ENCODE peak calls at places on chromosomes 13 and 19, in seven cellular contexts. One of them, this sample, is unnamed.

GRCh38 chr13:24506698-24507335 is 5.8 kb downstream of the PARP4 start:
- DNase-seq in choroid plexus epithelial cell: no peak
- DNase-seq in lower lobe of right lung: no peak
- DNase-seq in lung: no peak
- DNase-seq in thoracic aorta: no peak
- DNase-seq in skeletal muscle cell: no peak
- DNase-seq in tibial artery: no peak
- DNase-seq in this sample: no peak

GRCh38 chr13:59259416-59260000 is 904.2 kb downstream of the DIAPH3 start:
- DNase-seq in tibial artery: no peak
- DNase-seq in lung: no peak
- DNase-seq in skeletal muscle cell: no peak
- DNase-seq in thoracic aorta: no peak
- DNase-seq in choroid plexus epithelial cell: no peak
- DNase-seq in lower lobe of right lung: no peak
- DNase-seq in this sample: no peak

GRCh38 chr13:37029617-37030016 is 29.0 kb downstream of the EXOSC8 start:
- DNase-seq in skeletal muscle cell: no peak
- DNase-seq in thoracic aorta: no peak
- DNase-seq in lower lobe of right lung: no peak
- DNase-seq in choroid plexus epithelial cell: peak
- DNase-seq in lung: no peak
- DNase-seq in tibial artery: no peak
- DNase-seq in this sample: no peak

GRCh38 chr13:91868351-91868750 is 469.9 kb downstream of the GPC5 start:
- DNase-seq in choroid plexus epithelial cell: no peak
- DNase-seq in skeletal muscle cell: no peak
- DNase-seq in tibial artery: no peak
- DNase-seq in thoracic aorta: no peak
- DNase-seq in lung: no peak
- DNase-seq in lower lobe of right lung: no peak
- DNase-seq in this sample: no peak

GRCh38 chr13:44465318-44465717 is 91.7 kb downstream of the SERP2 start:
- DNase-seq in lung: no peak
- DNase-seq in thoracic aorta: no peak
- DNase-seq in tibial artery: no peak
- DNase-seq in lower lobe of right lung: no peak
- DNase-seq in skeletal muscle cell: no peak
- DNase-seq in choroid plexus epithelial cell: no peak
- DNase-seq in this sample: no peak

GRCh38 chr13:73187106-73187505 is 128.3 kb downstream of the KLF5 start:
- DNase-seq in lung: no peak
- DNase-seq in lower lobe of right lung: no peak
- DNase-seq in tibial artery: no peak
- DNase-seq in skeletal muscle cell: no peak
- DNase-seq in thoracic aorta: no peak
- DNase-seq in choroid plexus epithelial cell: no peak
- DNase-seq in this sample: no peak

GRCh38 chr13:22103046-22103445 is 432.2 kb downstream of the FGF9 start:
- DNase-seq in skeletal muscle cell: no peak
- DNase-seq in choroid plexus epithelial cell: no peak
- DNase-seq in lung: no peak
- DNase-seq in lower lobe of right lung: no peak
- DNase-seq in thoracic aorta: no peak
- DNase-seq in tibial artery: no peak
- DNase-seq in this sample: no peak

GRCh38 chr13:50353651-50354415 is 338.6 kb downstream of the KCNRG start:
- DNase-seq in lower lobe of right lung: no peak
- DNase-seq in tibial artery: no peak
- DNase-seq in skeletal muscle cell: peak
- DNase-seq in choroid plexus epithelial cell: peak
- DNase-seq in lung: no peak
- DNase-seq in thoracic aorta: no peak
- DNase-seq in this sample: no peak

GRCh38 chr13:20873348-20873747 is 29.2 kb downstream of the XPO4 start:
- DNase-seq in choroid plexus epithelial cell: no peak
- DNase-seq in skeletal muscle cell: no peak
- DNase-seq in lung: no peak
- DNase-seq in thoracic aorta: no peak
- DNase-seq in tibial artery: no peak
- DNase-seq in lower lobe of right lung: no peak
- DNase-seq in this sample: no peak

GRCh38 chr19:3361384-3362216 is 4.8 kb upstream of the NFIC start:
- DNase-seq in tibial artery: peak
- DNase-seq in lower lobe of right lung: no peak
- DNase-seq in lung: no peak
- DNase-seq in skeletal muscle cell: no peak
- DNase-seq in choroid plexus epithelial cell: no peak
- DNase-seq in thoracic aorta: no peak
- DNase-seq in this sample: peak

GRCh38 chr19:18308051-18308947 is 14.6 kb downstream of the LSM4 start:
- DNase-seq in choroid plexus epithelial cell: no peak
- DNase-seq in thoracic aorta: no peak
- DNase-seq in lower lobe of right lung: no peak
- DNase-seq in skeletal muscle cell: no peak
- DNase-seq in tibial artery: peak
- DNase-seq in lung: no peak
- DNase-seq in this sample: no peak

GRCh38 chr19:41861846-41862245 is 1.8 kb downstream of the RPS19 start:
- DNase-seq in lung: no peak
- DNase-seq in thoracic aorta: no peak
- DNase-seq in skeletal muscle cell: no peak
- DNase-seq in choroid plexus epithelial cell: no peak
- DNase-seq in lower lobe of right lung: no peak
- DNase-seq in tibial artery: no peak
- DNase-seq in this sample: no peak

GRCh38 chr19:41862445-41862986 is 2.5 kb downstream of the RPS19 start:
- DNase-seq in lower lobe of right lung: no peak
- DNase-seq in tibial artery: no peak
- DNase-seq in lung: no peak
- DNase-seq in thoracic aorta: no peak
- DNase-seq in skeletal muscle cell: no peak
- DNase-seq in choroid plexus epithelial cell: no peak
- DNase-seq in this sample: no peak

GRCh38 chr19:41863209-41863931 is 3.3 kb downstream of the RPS19 start:
- DNase-seq in thoracic aorta: no peak
- DNase-seq in skeletal muscle cell: no peak
- DNase-seq in tibial artery: no peak
- DNase-seq in lower lobe of right lung: no peak
- DNase-seq in choroid plexus epithelial cell: no peak
- DNase-seq in lung: no peak
- DNase-seq in this sample: no peak

GRCh38 chr19:41866284-41866683 is 6.2 kb downstream of the RPS19 start:
- DNase-seq in choroid plexus epithelial cell: no peak
- DNase-seq in thoracic aorta: no peak
- DNase-seq in lower lobe of right lung: peak
- DNase-seq in lung: no peak
- DNase-seq in tibial artery: no peak
- DNase-seq in skeletal muscle cell: no peak
- DNase-seq in this sample: no peak

DNA sequence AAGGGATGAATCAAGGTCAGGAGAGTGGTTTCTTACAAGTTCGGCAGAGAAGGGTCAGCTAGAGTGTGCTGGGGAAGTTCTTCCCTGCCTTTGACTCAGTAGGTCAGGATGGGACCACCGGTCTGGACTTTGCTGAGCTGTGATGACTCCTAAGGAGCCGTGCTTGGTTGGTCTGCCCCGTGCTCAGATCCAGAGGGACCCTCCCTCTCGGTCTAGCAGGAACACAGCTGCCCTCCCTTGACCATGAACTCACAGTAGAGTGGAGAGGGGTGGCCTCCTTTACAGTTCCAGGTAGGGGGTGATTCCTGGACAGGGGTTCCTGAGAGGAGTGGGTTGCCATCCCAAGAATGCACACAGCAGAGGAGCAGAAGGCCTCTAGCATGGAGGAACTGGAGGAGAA is 4.3 kb downstream of the RPS19 start:
- DNase-seq in skeletal muscle cell: no peak
- DNase-seq in lung: no peak
- DNase-seq in thoracic aorta: no peak
- DNase-seq in choroid plexus epithelial cell: no peak
- DNase-seq in tibial artery: no peak
- DNase-seq in lower lobe of right lung: peak
- DNase-seq in this sample: no peak
- H3K4me3 ChIP-seq in skeletal muscle cell: no peak
- H3K4me3 ChIP-seq in lung: no peak
- H3K4me3 ChIP-seq in thoracic aorta: no peak
- H3K4me3 ChIP-seq in choroid plexus epithelial cell: no peak
- H3K4me3 ChIP-seq in tibial artery: no peak
- H3K4me3 ChIP-seq in lower lobe of right lung: no peak
- H3K4me3 ChIP-seq in this sample: no peak

DNA sequence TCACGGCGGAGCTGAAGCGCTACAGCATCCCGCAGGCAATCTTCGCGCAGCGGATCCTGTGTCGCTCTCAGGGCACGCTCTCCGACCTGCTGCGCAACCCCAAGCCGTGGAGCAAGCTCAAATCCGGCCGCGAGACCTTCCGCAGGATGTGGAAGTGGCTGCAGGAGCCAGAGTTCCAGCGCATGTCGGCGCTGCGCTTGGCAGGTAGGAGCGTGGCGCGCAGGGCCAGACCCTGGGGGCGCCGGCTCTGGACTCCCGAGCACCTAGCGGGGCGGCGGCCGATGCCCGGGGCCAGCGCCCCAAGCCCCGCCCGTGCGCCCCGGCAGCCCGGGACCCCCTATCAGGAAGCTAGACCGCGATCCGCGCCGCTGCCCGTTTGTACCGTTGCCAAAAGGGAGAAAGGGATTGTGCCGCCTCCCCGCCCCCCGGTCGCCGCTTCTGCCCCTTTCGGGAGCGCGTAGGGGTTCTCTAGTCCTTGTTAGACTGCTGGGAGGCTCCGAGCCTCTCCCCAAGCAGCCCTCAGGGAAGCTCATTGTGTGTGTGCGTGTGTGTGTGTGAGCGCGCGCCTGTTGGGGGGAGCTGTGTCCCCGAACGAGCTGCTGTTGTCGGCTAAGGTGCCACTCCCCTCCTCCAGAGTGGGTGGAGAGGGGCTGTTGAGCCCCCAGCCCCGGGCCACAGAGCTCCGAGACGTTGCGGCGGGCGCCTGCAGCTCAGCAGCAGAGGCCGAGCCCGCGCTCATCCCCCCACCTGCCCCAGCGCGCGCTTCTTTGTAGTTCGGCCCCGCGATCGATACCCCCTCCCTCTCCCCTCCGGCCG is 1.6 kb downstream of the ONECUT3 start:
- DNase-seq in tibial artery: no peak
- DNase-seq in thoracic aorta: no peak
- DNase-seq in skeletal muscle cell: no peak
- DNase-seq in choroid plexus epithelial cell: no peak
- DNase-seq in lower lobe of right lung: no peak
- DNase-seq in lung: no peak
- DNase-seq in this sample: no peak
- H3K4me3 ChIP-seq in tibial artery: no peak
- H3K4me3 ChIP-seq in thoracic aorta: no peak
- H3K4me3 ChIP-seq in skeletal muscle cell: no peak
- H3K4me3 ChIP-seq in choroid plexus epithelial cell: no peak
- H3K4me3 ChIP-seq in lower lobe of right lung: no peak
- H3K4me3 ChIP-seq in lung: no peak
- H3K4me3 ChIP-seq in this sample: no peak

DNA sequence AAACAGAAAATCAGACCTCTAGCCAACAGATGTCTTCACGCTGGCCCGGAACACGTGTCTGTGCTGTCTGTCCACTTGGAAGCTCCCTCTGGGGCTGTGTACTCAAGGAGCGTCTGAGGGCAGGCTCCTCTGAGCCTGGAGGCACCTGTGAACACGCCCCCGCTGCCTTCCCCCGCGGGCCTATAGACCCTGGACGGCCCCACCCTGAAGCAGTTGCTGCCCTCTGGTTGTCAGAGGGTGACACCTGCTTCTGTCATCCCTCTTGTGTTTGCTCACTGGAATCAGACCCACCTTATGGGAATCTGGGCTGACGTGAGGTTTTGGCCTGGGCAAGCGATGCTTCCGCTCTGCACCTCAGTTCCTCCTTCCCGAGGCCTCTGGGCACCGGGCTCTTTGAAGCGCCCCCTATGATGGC is 19.2 kb downstream of the EPN1 start:
- DNase-seq in lung: no peak
- DNase-seq in lower lobe of right lung: peak
- DNase-seq in thoracic aorta: no peak
- DNase-seq in tibial artery: peak
- DNase-seq in skeletal muscle cell: no peak
- DNase-seq in choroid plexus epithelial cell: no peak
- DNase-seq in this sample: no peak
- H3K4me3 ChIP-seq in lung: no peak
- H3K4me3 ChIP-seq in lower lobe of right lung: no peak
- H3K4me3 ChIP-seq in thoracic aorta: no peak
- H3K4me3 ChIP-seq in tibial artery: no peak
- H3K4me3 ChIP-seq in skeletal muscle cell: no peak
- H3K4me3 ChIP-seq in choroid plexus epithelial cell: no peak
- H3K4me3 ChIP-seq in this sample: no peak

GRCh38 chr19:7506385-7507328 is 9.2 kb upstream of the ZNF358 start:
- DNase-seq in lower lobe of right lung: peak
- DNase-seq in thoracic aorta: peak
- DNase-seq in skeletal muscle cell: peak
- DNase-seq in choroid plexus epithelial cell: peak
- DNase-seq in tibial artery: peak
- DNase-seq in lung: peak
- DNase-seq in this sample: peak
- H3K4me3 ChIP-seq in lower lobe of right lung: no peak
- H3K4me3 ChIP-seq in thoracic aorta: no peak
- H3K4me3 ChIP-seq in skeletal muscle cell: no peak
- H3K4me3 ChIP-seq in choroid plexus epithelial cell: no peak
- H3K4me3 ChIP-seq in tibial artery: peak
- H3K4me3 ChIP-seq in lung: no peak
- H3K4me3 ChIP-seq in this sample: no peak

DNA sequence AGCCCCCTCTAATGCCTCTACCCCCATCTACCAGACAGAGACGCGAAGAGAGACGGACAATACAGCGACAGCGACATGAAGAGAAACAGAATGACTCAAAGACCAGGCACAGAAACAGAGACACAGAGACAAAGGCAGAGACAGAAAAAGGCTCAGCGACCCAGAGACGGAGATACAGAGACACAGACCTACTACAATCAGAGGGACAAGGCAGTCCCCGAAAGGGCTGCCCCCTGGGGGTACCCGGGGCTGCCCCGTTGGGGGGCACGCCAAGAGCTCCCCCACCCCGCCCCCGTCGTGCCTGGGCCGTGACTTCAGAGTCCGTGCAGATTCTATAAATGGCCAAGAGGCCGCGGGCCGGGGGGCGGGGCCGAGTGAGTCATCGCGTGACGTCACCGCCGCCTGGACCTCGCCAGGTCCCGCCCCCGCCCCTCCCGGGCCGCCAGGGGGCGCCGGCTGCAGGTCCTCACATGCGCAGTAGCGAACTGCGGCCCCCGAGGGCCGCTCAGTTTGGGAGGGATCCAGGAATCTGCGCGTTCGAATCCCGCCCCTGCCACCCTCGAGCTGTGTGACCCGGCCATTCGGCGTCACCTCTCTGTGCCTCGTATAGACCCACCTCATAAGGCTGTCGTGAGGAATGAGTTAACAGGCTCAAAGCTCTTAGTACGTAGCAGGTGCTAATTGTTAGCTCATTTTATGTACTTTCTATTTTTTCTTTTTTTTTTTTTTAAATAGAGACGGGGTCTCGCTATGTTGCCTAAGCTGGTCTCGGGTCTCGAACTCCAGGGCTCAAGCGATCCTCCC is 2.7 kb upstream of the CNN1 start:
- DNase-seq in choroid plexus epithelial cell: peak
- DNase-seq in tibial artery: peak
- DNase-seq in lower lobe of right lung: peak
- DNase-seq in skeletal muscle cell: peak
- DNase-seq in lung: peak
- DNase-seq in thoracic aorta: peak
- DNase-seq in this sample: peak
- H3K4me3 ChIP-seq in choroid plexus epithelial cell: peak
- H3K4me3 ChIP-seq in tibial artery: peak
- H3K4me3 ChIP-seq in lower lobe of right lung: peak
- H3K4me3 ChIP-seq in skeletal muscle cell: peak
- H3K4me3 ChIP-seq in lung: no peak
- H3K4me3 ChIP-seq in thoracic aorta: peak
- H3K4me3 ChIP-seq in this sample: no peak

This sample was measured in lower leg skin.